ENCODE peak calls at places on chromosomes 5 and 9, in six cellular contexts. K is K562, P is GM12891, F is HepG2, Y is H1, G is GM12878. T is an unnamed sample.

GRCh38 chr5:149060325-149060724 is 2.5 kb downstream of the SH3TC2 start:
- DNase-seq in K (peak; percentile 18), P (no peak), F (peak; percentile 75), Y (no peak), G (no peak), T (no peak)

GRCh38 chr5:142568996-142569335 is 116.9 kb downstream of the FGF1 start:
- DNase-seq in K (no peak), P (no peak), F (no peak), Y (no peak), G (no peak), T (no peak)

GRCh38 chr5:178437296-178438075 is 152.7 kb downstream of the COL23A1 start:
- DNase-seq in K (no peak), P (no peak), F (no peak), Y (no peak), G (no peak), T (no peak)

GRCh38 chr5:141150215-141150992 is 547 bp downstream of the PCDHB6 start:
- DNase-seq in K (no peak), P (no peak), F (no peak), Y (no peak), G (no peak), T (no peak)

GRCh38 chr5:65611524-65611923 is 12.6 kb downstream of the TRIM23 start:
- DNase-seq in K (no peak), P (no peak), F (peak; percentile 81), Y (no peak), G (no peak), T (no peak)

GRCh38 chr9:6355728-6356127 is 27.6 kb downstream of the TPD52L3 start:
- DNase-seq in K (no peak), P (no peak), F (no peak), Y (no peak), G (peak; percentile 24), T (no peak)

GRCh38 chr9:95783426-95783975 is 92.0 kb upstream of the ERCC6L2 start:
- DNase-seq in K (no peak), P (no peak), F (peak; percentile 37), Y (peak; percentile 45), G (no peak), T (no peak)

GRCh38 chr9:115142502-115143265 is 24.7 kb upstream of the TNC start:
- DNase-seq in K (no peak), P (no peak), F (no peak), Y (no peak), G (no peak), T (no peak)

GRCh38 chr5:151700816-151701215 is 14.1 kb upstream of the SPARC start:
- DNase-seq in K (no peak), P (no peak), F (no peak), Y (no peak), G (peak; percentile 56), T (no peak)

GRCh38 chr9:126613656-126614055 is at the start of gene LMX1B:
- DNase-seq in K (no peak), P (peak; percentile 26), F (no peak), Y (peak; percentile 73), G (no peak), T (no peak)

GRCh38 chr5:38650540-38651275 is 94.3 kb upstream of the LIFR start:
- DNase-seq in K (no peak), P (no peak), F (no peak), Y (no peak), G (no peak), T (no peak)

GRCh38 chr5:144028644-144029043 is 141.8 kb downstream of the YIPF5 start:
- DNase-seq in K (no peak), P (no peak), F (no peak), Y (no peak), G (no peak), T (no peak)

GRCh38 chr9:129143031-129143441 is 31.8 kb downstream of the PTPA start:
- DNase-seq in K (peak; percentile 80), P (peak; percentile 81), F (peak; percentile 53), Y (peak; percentile 90), G (no peak), T (peak; percentile 89)

GRCh38 chr5:158639876-158640570 is 459.7 kb downstream of the EBF1 start:
- DNase-seq in K (no peak), P (no peak), F (no peak), Y (no peak), G (no peak), T (no peak)

GRCh38 chr5:68304421-68305052 is 89.0 kb downstream of the PIK3R1 start:
- DNase-seq in K (peak; percentile 48), P (no peak), F (no peak), Y (no peak), G (no peak), T (no peak)

GRCh38 chr9:131708613-131709002 is 31.3 kb downstream of the RAPGEF1 start:
- DNase-seq in K (no peak), P (no peak), F (no peak), Y (no peak), G (no peak), T (no peak)

GRCh38 chr9:131707050-131707449 is 32.8 kb downstream of the RAPGEF1 start:
- DNase-seq in K (no peak), P (no peak), F (no peak), Y (no peak), G (no peak), T (no peak)

GRCh38 chr9:131709741-131710499 is 30.0 kb downstream of the RAPGEF1 start:
- DNase-seq in K (no peak), P (no peak), F (no peak), Y (no peak), G (peak; percentile 77), T (peak; percentile 43)

GRCh38 chr9:131706608-131706970 is 33.3 kb downstream of the RAPGEF1 start:
- DNase-seq in K (no peak), P (no peak), F (peak; percentile 74), Y (no peak), G (no peak), T (no peak)

DNA sequence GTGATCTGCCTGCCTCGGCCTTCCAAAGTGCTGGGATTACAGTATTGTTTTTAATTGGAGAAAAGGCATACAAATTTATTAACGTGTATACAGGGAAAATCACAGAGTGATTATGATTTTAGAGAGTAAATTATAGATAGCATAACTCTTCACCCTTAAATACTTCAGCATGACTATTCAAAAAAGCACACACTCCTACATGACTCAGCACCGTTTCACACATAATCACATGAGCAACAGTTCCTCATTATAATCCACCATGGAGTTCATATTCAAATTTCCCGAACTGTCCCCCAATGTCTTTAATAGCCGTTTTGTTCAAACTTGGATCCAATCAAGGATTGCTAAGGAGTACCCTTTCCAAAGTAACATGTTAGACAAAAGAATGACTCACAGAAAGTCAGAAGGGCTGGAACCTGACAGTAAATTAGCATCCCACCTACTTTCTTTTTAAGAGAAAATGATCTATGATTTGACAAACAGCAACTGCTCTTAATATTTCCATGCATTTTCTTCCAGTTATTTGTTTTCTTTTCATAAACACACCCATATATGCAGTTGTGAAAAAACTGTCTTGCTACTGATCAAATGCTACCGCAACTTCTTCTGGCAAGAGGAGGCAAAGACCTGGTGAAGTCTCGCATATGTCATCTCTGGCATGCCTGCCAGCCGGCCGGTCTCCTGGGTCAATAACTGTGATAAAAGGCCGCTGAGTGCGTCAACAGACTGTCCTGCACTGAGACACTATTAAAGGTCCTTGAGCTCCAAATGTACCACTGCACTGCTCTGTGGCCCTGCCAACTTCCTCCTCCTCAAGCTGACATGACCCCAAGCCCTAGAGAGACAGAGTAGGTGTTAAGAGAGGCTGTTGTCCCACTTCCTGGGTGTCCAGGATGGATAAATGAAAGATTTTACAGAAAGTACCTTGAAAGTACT is 31.9 kb downstream of the RAPGEF1 start:
- DNase-seq in K (peak; percentile 64), P (no peak), F (no peak), Y (no peak), G (no peak), T (no peak)
- TF ChIP-seq POLR2AphosphoS5 in K (no peak), P (no peak), F (no peak), Y (no peak), G (no peak), T (no peak)

GRCh38 chr5:139695183-139695573 is 47.0 kb downstream of the CXXC5 start:
- DNase-seq in K (no peak), P (no peak), F (no peak), Y (no peak), G (no peak), T (no peak)

GRCh38 chr5:139698461-139699146 is 50.5 kb downstream of the CXXC5 start:
- DNase-seq in K (peak; percentile 59), P (no peak), F (no peak), Y (peak; percentile 95), G (no peak), T (no peak)

GRCh38 chr5:139699352-139699751 is 51.2 kb downstream of the CXXC5 start:
- DNase-seq in K (no peak), P (no peak), F (no peak), Y (no peak), G (no peak), T (no peak)

GRCh38 chr5:139696167-139696893 is 48.2 kb downstream of the CXXC5 start:
- DNase-seq in K (peak; percentile 58), P (no peak), F (no peak), Y (no peak), G (no peak), T (no peak)

GRCh38 chr5:139696894-139697658 is 48.9 kb downstream of the CXXC5 start:
- DNase-seq in K (peak; percentile 93), P (peak; percentile 54), F (peak; percentile 70), Y (no peak), G (no peak), T (no peak)
- TF ChIP-seq POLR2A in K (peak; percentile 87), P (no peak), F (peak; percentile 36), Y (peak; percentile 51), G (no peak), T (no peak)

GRCh38 chr9:86020731-86021130 is 78.6 kb downstream of the GOLM1 start:
- DNase-seq in K (no peak), P (no peak), F (no peak), Y (no peak), G (no peak), T (no peak)

GRCh38 chr9:86021166-86021565 is 78.2 kb downstream of the GOLM1 start:
- DNase-seq in K (no peak), P (no peak), F (no peak), Y (no peak), G (no peak), T (no peak)

GRCh38 chr9:86027767-86028166 is 71.6 kb downstream of the GOLM1 start:
- DNase-seq in K (no peak), P (no peak), F (no peak), Y (no peak), G (no peak), T (no peak)

GRCh38 chr9:86022687-86023266 is 76.6 kb downstream of the GOLM1 start:
- DNase-seq in K (no peak), P (no peak), F (no peak), Y (no peak), G (no peak), T (no peak)
- TF ChIP-seq TAF1 in K (no peak), P (no peak), F (no peak), Y (no peak), G (no peak), T (no peak)

DNA sequence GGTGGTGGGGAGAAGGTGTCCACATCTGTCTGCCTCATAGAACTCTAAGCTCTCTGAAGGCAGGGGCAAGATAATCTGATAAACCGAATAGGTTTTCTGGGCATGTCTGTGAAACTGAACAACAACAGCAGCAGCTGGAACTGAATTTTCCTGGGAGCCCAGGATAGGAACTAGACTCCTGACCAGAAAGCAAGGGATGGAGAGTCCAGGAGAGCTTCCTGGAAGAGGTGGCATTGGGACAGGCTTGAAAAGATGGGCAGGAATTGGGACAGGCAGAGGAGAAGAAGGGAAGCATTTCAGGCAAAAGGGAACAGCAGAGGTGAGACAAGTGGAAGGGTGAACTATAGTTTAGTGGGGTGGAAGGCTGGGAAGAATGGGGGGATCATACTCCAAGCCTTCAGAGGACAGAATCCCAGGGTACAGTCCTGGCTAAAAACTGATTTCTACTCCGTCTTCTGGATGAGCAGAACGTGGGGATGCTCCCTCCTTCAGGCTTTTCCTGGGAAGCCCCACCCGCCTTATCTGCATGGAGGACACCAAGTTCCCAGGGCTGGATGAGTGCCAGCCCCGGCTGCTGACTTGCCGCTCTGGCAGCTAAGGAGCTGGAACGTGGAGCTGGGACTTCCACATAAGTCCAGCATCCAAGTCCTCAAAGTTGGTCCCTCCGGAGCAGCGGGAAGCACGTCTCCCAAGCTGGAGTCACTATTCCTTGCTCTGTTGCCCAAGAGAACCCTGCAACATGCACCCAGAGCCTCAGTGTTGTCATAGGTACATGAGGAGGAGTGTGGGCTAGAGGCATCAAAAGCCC is 13.9 kb upstream of the KIF12 start:
- DNase-seq in K (no peak), P (no peak), F (no peak), Y (no peak), G (no peak), T (no peak)
- TF ChIP-seq POLR2AphosphoS5 in K (no peak), P (no peak), F (no peak), Y (no peak), G (no peak), T (no peak)